ENCODE peak calls at places on chromosomes 5 and 9, in four cellular contexts. V is activated CD4-positive, alpha-beta T cell treated with anti-CD3 and anti-CD28 coated beads for 48 hours; F is NT2/D1; R is NCI-H2107. M is an unnamed sample.

GRCh38 chr5:5344051-5344571 is 78.4 kb upstream of the ICE1 start:
- DNase-seq in V (no peak), F (no peak), R (no peak), M (no peak)

GRCh38 chr9:83599071-83599470 is 23.9 kb upstream of the IDNK start:
- DNase-seq in V (no peak), F (no peak), R (no peak), M (no peak)

GRCh38 chr9:91421022-91421765 is 2.4 kb downstream of the NFIL3 start:
- DNase-seq in V (peak; percentile 47), F (no peak), R (no peak), M (no peak)

GRCh38 chr5:140073296-140073695 is 30.2 kb upstream of the NRG2 start:
- DNase-seq in V (no peak), F (no peak), R (no peak), M (no peak)

GRCh38 chr5:179361204-179361603 is 15.9 kb upstream of the ADAMTS2 start:
- DNase-seq in V (no peak), F (no peak), R (no peak), M (no peak)

GRCh38 chr5:123673107-123673506 is 161.1 kb downstream of the CSNK1G3 start:
- DNase-seq in V (no peak), F (no peak), R (no peak), M (no peak)

GRCh38 chr5:158147227-158147626 is 288.3 kb upstream of the CLINT1 start:
- DNase-seq in V (no peak), F (no peak), R (no peak), M (no peak)

GRCh38 chr5:132302413-132302812 is 8.2 kb downstream of the SLC22A4 start:
- DNase-seq in V (no peak), F (no peak), R (no peak), M (no peak)

GRCh38 chr5:147949711-147950573 is 43.6 kb upstream of the C5orf46 start:
- DNase-seq in V (no peak), F (no peak), R (no peak), M (peak; percentile 33)

GRCh38 chr5:175836741-175837729 is 34.3 kb upstream of the CPLX2 start:
- DNase-seq in V (no peak), F (no peak), R (peak; percentile 17), M (no peak)

GRCh38 chr5:167671176-167671575 is 620.3 kb upstream of the WWC1 start:
- DNase-seq in V (no peak), F (no peak), R (no peak), M (no peak)

GRCh38 chr5:75037106-75037505 is 15.3 kb downstream of the GCNT4 start:
- DNase-seq in V (peak; percentile 57), F (no peak), R (no peak), M (peak; percentile 94)

M was measured in HCT116.